ENCODE peak calls at places on chromosomes 2 and 18, in nine cellular contexts. One of them, this sample, is unnamed.

GRCh38 chr2:231431606-231432005 is 32.7 kb downstream of the NCL start:
- DNase-seq in activated T-helper 1 cell treated with anti-CD3 and anti-CD28 coated beads, Interleukin-2, amount 50 U/mL, for 16 hours: no peak
- DNase-seq in pancreas: no peak
- DNase-seq in Caki2: no peak
- DNase-seq in mesenchymal stem cell: no peak
- DNase-seq in naive B cell: no peak
- DNase-seq in T-helper 9 cell: no peak
- DNase-seq in ELF-1: no peak
- DNase-seq in NCI-H2081: no peak
- DNase-seq in this sample: no peak

GRCh38 chr2:215899111-215900074 is 114.0 kb downstream of the MREG start:
- DNase-seq in pancreas: no peak
- DNase-seq in NCI-H2081: no peak
- DNase-seq in ELF-1: no peak
- DNase-seq in naive B cell: no peak
- DNase-seq in T-helper 9 cell: no peak
- DNase-seq in Caki2: no peak
- DNase-seq in mesenchymal stem cell: no peak
- DNase-seq in activated T-helper 1 cell treated with anti-CD3 and anti-CD28 coated beads, Interleukin-2, amount 50 U/mL, for 16 hours: no peak
- DNase-seq in this sample: no peak

GRCh38 chr2:203490391-203490790 is 44.7 kb downstream of the RAPH1 start:
- DNase-seq in activated T-helper 1 cell treated with anti-CD3 and anti-CD28 coated beads, Interleukin-2, amount 50 U/mL, for 16 hours: no peak
- DNase-seq in Caki2: no peak
- DNase-seq in mesenchymal stem cell: no peak
- DNase-seq in pancreas: no peak
- DNase-seq in ELF-1: no peak
- DNase-seq in naive B cell: no peak
- DNase-seq in NCI-H2081: no peak
- DNase-seq in T-helper 9 cell: no peak
- DNase-seq in this sample: no peak

GRCh38 chr2:63879876-63880433 is 38.3 kb downstream of the UGP2 start:
- DNase-seq in activated T-helper 1 cell treated with anti-CD3 and anti-CD28 coated beads, Interleukin-2, amount 50 U/mL, for 16 hours: no peak
- DNase-seq in Caki2: no peak
- DNase-seq in pancreas: no peak
- DNase-seq in NCI-H2081: no peak
- DNase-seq in naive B cell: no peak
- DNase-seq in mesenchymal stem cell: no peak
- DNase-seq in T-helper 9 cell: no peak
- DNase-seq in ELF-1: no peak
- DNase-seq in this sample: no peak

GRCh38 chr2:71605173-71605641 is 151.8 kb downstream of the DYSF start:
- DNase-seq in pancreas: no peak
- DNase-seq in mesenchymal stem cell: no peak
- DNase-seq in T-helper 9 cell: no peak
- DNase-seq in NCI-H2081: no peak
- DNase-seq in Caki2: no peak
- DNase-seq in ELF-1: no peak
- DNase-seq in naive B cell: no peak
- DNase-seq in activated T-helper 1 cell treated with anti-CD3 and anti-CD28 coated beads, Interleukin-2, amount 50 U/mL, for 16 hours: no peak
- DNase-seq in this sample: peak; percentile 5

GRCh38 chr2:55419236-55419513 is 481 bp downstream of the CCDC88A start:
- DNase-seq in naive B cell: peak; percentile 20
- DNase-seq in mesenchymal stem cell: peak; percentile 62
- DNase-seq in T-helper 9 cell: no peak
- DNase-seq in pancreas: peak; percentile 8
- DNase-seq in activated T-helper 1 cell treated with anti-CD3 and anti-CD28 coated beads, Interleukin-2, amount 50 U/mL, for 16 hours: no peak
- DNase-seq in ELF-1: peak; percentile 75
- DNase-seq in NCI-H2081: peak; percentile 62
- DNase-seq in Caki2: peak; percentile 55
- DNase-seq in this sample: no peak

GRCh38 chr18:44801796-44802195 is 121.1 kb downstream of the SETBP1 start:
- DNase-seq in T-helper 9 cell: no peak
- DNase-seq in mesenchymal stem cell: no peak
- DNase-seq in Caki2: no peak
- DNase-seq in activated T-helper 1 cell treated with anti-CD3 and anti-CD28 coated beads, Interleukin-2, amount 50 U/mL, for 16 hours: no peak
- DNase-seq in ELF-1: no peak
- DNase-seq in naive B cell: no peak
- DNase-seq in pancreas: no peak
- DNase-seq in NCI-H2081: no peak
- DNase-seq in this sample: no peak

GRCh38 chr18:63130176-63130575 is 189.4 kb downstream of the BCL2 start:
- DNase-seq in activated T-helper 1 cell treated with anti-CD3 and anti-CD28 coated beads, Interleukin-2, amount 50 U/mL, for 16 hours: no peak
- DNase-seq in pancreas: no peak
- DNase-seq in naive B cell: no peak
- DNase-seq in T-helper 9 cell: no peak
- DNase-seq in mesenchymal stem cell: no peak
- DNase-seq in ELF-1: no peak
- DNase-seq in NCI-H2081: no peak
- DNase-seq in Caki2: no peak
- DNase-seq in this sample: no peak

GRCh38 chr2:16509042-16509441 is 156.6 kb downstream of the CYRIA start:
- DNase-seq in naive B cell: no peak
- DNase-seq in mesenchymal stem cell: no peak
- DNase-seq in activated T-helper 1 cell treated with anti-CD3 and anti-CD28 coated beads, Interleukin-2, amount 50 U/mL, for 16 hours: no peak
- DNase-seq in pancreas: no peak
- DNase-seq in T-helper 9 cell: no peak
- DNase-seq in Caki2: no peak
- DNase-seq in NCI-H2081: no peak
- DNase-seq in ELF-1: no peak
- DNase-seq in this sample: no peak

GRCh38 chr18:48018806-48019295 is 88.4 kb upstream of the SMAD2 start:
- DNase-seq in naive B cell: no peak
- DNase-seq in pancreas: no peak
- DNase-seq in activated T-helper 1 cell treated with anti-CD3 and anti-CD28 coated beads, Interleukin-2, amount 50 U/mL, for 16 hours: no peak
- DNase-seq in Caki2: no peak
- DNase-seq in T-helper 9 cell: no peak
- DNase-seq in mesenchymal stem cell: no peak
- DNase-seq in NCI-H2081: no peak
- DNase-seq in ELF-1: peak; percentile 38
- DNase-seq in this sample: no peak